ENCODE peak calls at places on chromosome 15, in ten cellular contexts. One of them, this sample, is unnamed.

GRCh38 chr15:77527164-77527778 is 105.4 kb downstream of the LINGO1 start:
- DNase-seq in heart left ventricle: peak; percentile 83
- DNase-seq in breast epithelium: no peak
- DNase-seq in K562: no peak
- DNase-seq in body of pancreas: no peak
- DNase-seq in HCT116: no peak
- DNase-seq in suprapubic skin: no peak
- DNase-seq in GM12892: no peak
- DNase-seq in ovary: peak; percentile 49
- DNase-seq in esophagus muscularis mucosa: no peak
- DNase-seq in this sample: no peak

GRCh38 chr15:78282324-78282723 is 17.1 kb downstream of the SKIC8 start:
- DNase-seq in heart left ventricle: no peak
- DNase-seq in breast epithelium: no peak
- DNase-seq in K562: no peak
- DNase-seq in body of pancreas: no peak
- DNase-seq in HCT116: no peak
- DNase-seq in suprapubic skin: no peak
- DNase-seq in GM12892: no peak
- DNase-seq in ovary: no peak
- DNase-seq in esophagus muscularis mucosa: no peak
- DNase-seq in this sample: no peak

GRCh38 chr15:36883705-36884355 is 216.5 kb downstream of the MEIS2 start:
- DNase-seq in heart left ventricle: peak; percentile 89
- DNase-seq in breast epithelium: peak; percentile 62
- DNase-seq in K562: peak; percentile 83
- DNase-seq in body of pancreas: peak; percentile 88
- DNase-seq in HCT116: peak; percentile 63
- DNase-seq in suprapubic skin: peak; percentile 91
- DNase-seq in GM12892: peak; percentile 56
- DNase-seq in ovary: peak; percentile 94
- DNase-seq in esophagus muscularis mucosa: no peak
- DNase-seq in this sample: peak; percentile 67

GRCh38 chr15:99104788-99105515 is at the start of gene SYNM:
- DNase-seq in heart left ventricle: peak; percentile 89
- DNase-seq in breast epithelium: peak; percentile 82
- DNase-seq in K562: peak; percentile 84
- DNase-seq in body of pancreas: peak; percentile 69
- DNase-seq in HCT116: peak; percentile 77
- DNase-seq in suprapubic skin: peak; percentile 75
- DNase-seq in GM12892: peak; percentile 59
- DNase-seq in ovary: peak; percentile 82
- DNase-seq in esophagus muscularis mucosa: no peak
- DNase-seq in this sample: peak; percentile 60

GRCh38 chr15:28942046-28942445 is 56.3 kb downstream of the APBA2 start:
- DNase-seq in heart left ventricle: no peak
- DNase-seq in breast epithelium: no peak
- DNase-seq in K562: no peak
- DNase-seq in body of pancreas: peak; percentile 7
- DNase-seq in HCT116: no peak
- DNase-seq in suprapubic skin: peak; percentile 48
- DNase-seq in GM12892: no peak
- DNase-seq in ovary: no peak
- DNase-seq in esophagus muscularis mucosa: no peak
- DNase-seq in this sample: no peak

GRCh38 chr15:68407141-68407885 is 24.6 kb downstream of the ITGA11 start:
- DNase-seq in heart left ventricle: no peak
- DNase-seq in breast epithelium: peak; percentile 14
- DNase-seq in K562: no peak
- DNase-seq in body of pancreas: no peak
- DNase-seq in HCT116: no peak
- DNase-seq in suprapubic skin: peak; percentile 68
- DNase-seq in GM12892: no peak
- DNase-seq in ovary: no peak
- DNase-seq in esophagus muscularis mucosa: peak; percentile 87
- DNase-seq in this sample: no peak

GRCh38 chr15:91890614-91891013 is 37.1 kb downstream of the SLCO3A1 start:
- DNase-seq in heart left ventricle: no peak
- DNase-seq in breast epithelium: peak; percentile 50
- DNase-seq in K562: no peak
- DNase-seq in body of pancreas: no peak
- DNase-seq in HCT116: peak; percentile 32
- DNase-seq in suprapubic skin: no peak
- DNase-seq in GM12892: no peak
- DNase-seq in ovary: no peak
- DNase-seq in esophagus muscularis mucosa: no peak
- DNase-seq in this sample: peak; percentile 61

GRCh38 chr15:89575656-89576416 is 567 bp downstream of the TICRR start:
- DNase-seq in heart left ventricle: no peak
- DNase-seq in breast epithelium: no peak
- DNase-seq in K562: no peak
- DNase-seq in body of pancreas: peak; percentile 16
- DNase-seq in HCT116: no peak
- DNase-seq in suprapubic skin: no peak
- DNase-seq in GM12892: no peak
- DNase-seq in ovary: no peak
- DNase-seq in esophagus muscularis mucosa: no peak
- DNase-seq in this sample: no peak

GRCh38 chr15:50506121-50506520 is 40.3 kb downstream of the USP50 start:
- DNase-seq in heart left ventricle: no peak
- DNase-seq in breast epithelium: no peak
- DNase-seq in K562: no peak
- DNase-seq in body of pancreas: no peak
- DNase-seq in HCT116: no peak
- DNase-seq in suprapubic skin: no peak
- DNase-seq in GM12892: no peak
- DNase-seq in ovary: peak; percentile 33
- DNase-seq in esophagus muscularis mucosa: no peak
- DNase-seq in this sample: no peak

GRCh38 chr15:92541197-92542190 is 114.1 kb downstream of the FAM174B start:
- DNase-seq in heart left ventricle: no peak
- DNase-seq in breast epithelium: peak; percentile 64
- DNase-seq in K562: no peak
- DNase-seq in body of pancreas: no peak
- DNase-seq in HCT116: no peak
- DNase-seq in suprapubic skin: no peak
- DNase-seq in GM12892: no peak
- DNase-seq in ovary: no peak
- DNase-seq in esophagus muscularis mucosa: no peak
- DNase-seq in this sample: no peak

GRCh38 chr15:57873564-57874209 is 167.2 kb downstream of the POLR2M start:
- DNase-seq in heart left ventricle: no peak
- DNase-seq in breast epithelium: no peak
- DNase-seq in K562: no peak
- DNase-seq in body of pancreas: no peak
- DNase-seq in HCT116: no peak
- DNase-seq in suprapubic skin: no peak
- DNase-seq in GM12892: no peak
- DNase-seq in ovary: no peak
- DNase-seq in esophagus muscularis mucosa: no peak
- DNase-seq in this sample: no peak

GRCh38 chr15:80854104-80854503 is 74.9 kb downstream of the CEMIP start:
- DNase-seq in heart left ventricle: no peak
- DNase-seq in breast epithelium: peak; percentile 79
- DNase-seq in K562: no peak
- DNase-seq in body of pancreas: no peak
- DNase-seq in HCT116: no peak
- DNase-seq in suprapubic skin: no peak
- DNase-seq in GM12892: no peak
- DNase-seq in ovary: peak; percentile 75
- DNase-seq in esophagus muscularis mucosa: no peak
- DNase-seq in this sample: no peak

GRCh38 chr15:43517354-43518072 is at the start of gene MAP1A:
- DNase-seq in heart left ventricle: peak; percentile 75
- DNase-seq in breast epithelium: no peak
- DNase-seq in K562: peak; percentile 90
- DNase-seq in body of pancreas: no peak
- DNase-seq in HCT116: no peak
- DNase-seq in suprapubic skin: no peak
- DNase-seq in GM12892: no peak
- DNase-seq in ovary: peak; percentile 69
- DNase-seq in esophagus muscularis mucosa: no peak
- DNase-seq in this sample: no peak

DNA sequence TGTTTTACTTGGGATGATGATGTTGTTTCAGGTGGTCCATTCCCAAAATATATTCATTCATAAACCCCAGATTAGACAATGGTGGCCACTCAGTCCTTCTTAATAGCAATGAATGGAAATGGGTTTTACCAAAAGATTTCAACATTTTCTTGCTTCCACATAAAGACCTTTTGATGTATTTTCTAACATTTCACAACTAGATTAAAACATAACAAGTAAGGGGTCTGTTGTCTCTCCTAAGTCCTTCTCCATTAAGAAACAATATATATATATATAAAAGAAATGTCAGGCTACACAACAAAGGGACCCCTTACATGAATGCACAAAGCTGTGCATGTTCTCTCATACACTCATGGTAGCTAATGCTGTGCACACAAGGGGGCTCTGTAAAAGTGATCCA is 176.4 kb downstream of the ANXA2 start:
- DNase-seq in heart left ventricle: no peak
- DNase-seq in breast epithelium: no peak
- DNase-seq in K562: no peak
- DNase-seq in body of pancreas: no peak
- DNase-seq in HCT116: no peak
- DNase-seq in suprapubic skin: no peak
- DNase-seq in GM12892: no peak
- DNase-seq in ovary: no peak
- DNase-seq in esophagus muscularis mucosa: no peak
- DNase-seq in this sample: no peak
- TF ChIP-seq POLR2A in heart left ventricle: no peak
- TF ChIP-seq POLR2A in breast epithelium: no peak
- TF ChIP-seq POLR2A in K562: no peak
- TF ChIP-seq POLR2A in body of pancreas: no peak
- TF ChIP-seq POLR2A in HCT116: no peak
- TF ChIP-seq POLR2A in suprapubic skin: no peak
- TF ChIP-seq POLR2A in GM12892: no peak
- TF ChIP-seq POLR2A in ovary: no peak
- TF ChIP-seq POLR2A in esophagus muscularis mucosa: no peak
- TF ChIP-seq POLR2A in this sample: no peak

GRCh38 chr15:100602064-100602821 is at the start of the genes ASB7 and LINS1:
- DNase-seq in heart left ventricle: peak; percentile 100
- DNase-seq in breast epithelium: peak; percentile 100
- DNase-seq in K562: peak; percentile 94
- DNase-seq in body of pancreas: peak; percentile 100
- DNase-seq in HCT116: peak; percentile 100
- DNase-seq in suprapubic skin: peak; percentile 100
- DNase-seq in GM12892: peak; percentile 68
- DNase-seq in ovary: peak; percentile 100
- DNase-seq in esophagus muscularis mucosa: peak; percentile 100
- DNase-seq in this sample: peak; percentile 69
- TF ChIP-seq POLR2A in heart left ventricle: peak; percentile 35
- TF ChIP-seq POLR2A in breast epithelium: peak; percentile 27
- TF ChIP-seq POLR2A in K562: peak; percentile 79
- TF ChIP-seq POLR2A in body of pancreas: peak; percentile 60
- TF ChIP-seq POLR2A in HCT116: peak; percentile 32
- TF ChIP-seq POLR2A in suprapubic skin: no peak
- TF ChIP-seq POLR2A in GM12892: peak; percentile 45
- TF ChIP-seq POLR2A in ovary: no peak
- TF ChIP-seq POLR2A in esophagus muscularis mucosa: no peak
- TF ChIP-seq POLR2A in this sample: peak; percentile 69

DNA sequence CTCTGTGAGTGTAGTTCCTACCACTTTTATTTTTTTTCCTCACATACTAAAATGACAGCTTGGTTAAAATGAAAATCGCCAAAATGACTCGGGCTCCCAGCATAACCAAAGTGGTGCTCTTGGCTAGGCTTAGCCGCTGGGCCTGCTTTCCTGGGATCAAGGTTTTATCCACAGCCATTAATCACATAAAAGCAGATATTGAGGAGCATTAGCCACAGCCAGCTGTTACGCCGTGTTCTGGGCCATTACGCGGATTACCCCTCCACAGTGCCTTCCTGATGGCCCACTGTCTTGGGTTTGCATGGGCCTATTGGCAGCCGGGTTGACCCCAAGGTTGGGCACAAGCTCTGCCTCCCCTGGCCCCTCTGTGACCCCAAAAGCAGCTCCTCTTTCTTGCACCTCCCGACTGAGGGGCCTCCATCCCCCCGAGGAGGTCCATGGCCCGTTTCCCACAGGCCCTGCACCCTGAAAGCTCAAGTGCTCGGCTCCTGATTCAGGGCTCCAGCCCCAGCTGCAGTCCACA is 30.4 kb upstream of the TRPM1 start:
- DNase-seq in heart left ventricle: no peak
- DNase-seq in breast epithelium: no peak
- DNase-seq in K562: no peak
- DNase-seq in body of pancreas: no peak
- DNase-seq in HCT116: no peak
- DNase-seq in suprapubic skin: no peak
- DNase-seq in GM12892: no peak
- DNase-seq in ovary: no peak
- DNase-seq in esophagus muscularis mucosa: peak; percentile 83
- DNase-seq in this sample: no peak
- TF ChIP-seq POLR2A in heart left ventricle: no peak
- TF ChIP-seq POLR2A in breast epithelium: no peak
- TF ChIP-seq POLR2A in K562: no peak
- TF ChIP-seq POLR2A in body of pancreas: no peak
- TF ChIP-seq POLR2A in HCT116: no peak
- TF ChIP-seq POLR2A in suprapubic skin: no peak
- TF ChIP-seq POLR2A in GM12892: no peak
- TF ChIP-seq POLR2A in ovary: no peak
- TF ChIP-seq POLR2A in esophagus muscularis mucosa: no peak
- TF ChIP-seq POLR2A in this sample: no peak

GRCh38 chr15:52255008-52255407 is 40.6 kb downstream of the MYO5C start:
- DNase-seq in heart left ventricle: no peak
- DNase-seq in breast epithelium: no peak
- DNase-seq in K562: no peak
- DNase-seq in body of pancreas: no peak
- DNase-seq in HCT116: no peak
- DNase-seq in suprapubic skin: no peak
- DNase-seq in GM12892: no peak
- DNase-seq in ovary: no peak
- DNase-seq in esophagus muscularis mucosa: no peak
- DNase-seq in this sample: no peak

GRCh38 chr15:52255935-52256334 is 39.7 kb downstream of the MYO5C start:
- DNase-seq in heart left ventricle: no peak
- DNase-seq in breast epithelium: no peak
- DNase-seq in K562: no peak
- DNase-seq in body of pancreas: no peak
- DNase-seq in HCT116: no peak
- DNase-seq in suprapubic skin: no peak
- DNase-seq in GM12892: no peak
- DNase-seq in ovary: no peak
- DNase-seq in esophagus muscularis mucosa: no peak
- DNase-seq in this sample: no peak

GRCh38 chr15:52254331-52254730 is 41.3 kb downstream of the MYO5C start:
- DNase-seq in heart left ventricle: no peak
- DNase-seq in breast epithelium: no peak
- DNase-seq in K562: peak; percentile 17
- DNase-seq in body of pancreas: no peak
- DNase-seq in HCT116: no peak
- DNase-seq in suprapubic skin: no peak
- DNase-seq in GM12892: no peak
- DNase-seq in ovary: no peak
- DNase-seq in esophagus muscularis mucosa: no peak
- DNase-seq in this sample: no peak

GRCh38 chr15:52251144-52251860 is 44.3 kb downstream of the MYO5C start:
- DNase-seq in heart left ventricle: no peak
- DNase-seq in breast epithelium: no peak
- DNase-seq in K562: no peak
- DNase-seq in body of pancreas: no peak
- DNase-seq in HCT116: no peak
- DNase-seq in suprapubic skin: no peak
- DNase-seq in GM12892: no peak
- DNase-seq in ovary: no peak
- DNase-seq in esophagus muscularis mucosa: no peak
- DNase-seq in this sample: no peak

GRCh38 chr15:52252781-52253180 is 42.8 kb downstream of the MYO5C start:
- DNase-seq in heart left ventricle: no peak
- DNase-seq in breast epithelium: no peak
- DNase-seq in K562: no peak
- DNase-seq in body of pancreas: no peak
- DNase-seq in HCT116: peak; percentile 81
- DNase-seq in suprapubic skin: no peak
- DNase-seq in GM12892: no peak
- DNase-seq in ovary: no peak
- DNase-seq in esophagus muscularis mucosa: no peak
- DNase-seq in this sample: peak; percentile 70
- TF ChIP-seq POLR2A in heart left ventricle: no peak
- TF ChIP-seq POLR2A in breast epithelium: no peak
- TF ChIP-seq POLR2A in K562: no peak
- TF ChIP-seq POLR2A in body of pancreas: no peak
- TF ChIP-seq POLR2A in HCT116: no peak
- TF ChIP-seq POLR2A in suprapubic skin: no peak
- TF ChIP-seq POLR2A in GM12892: no peak
- TF ChIP-seq POLR2A in ovary: no peak
- TF ChIP-seq POLR2A in esophagus muscularis mucosa: no peak
- TF ChIP-seq POLR2A in this sample: no peak

This sample was measured in H54.